ENCODE peak calls at places on chromosomes 11 and 22, in ten cellular contexts. M is CD4-positive, alpha-beta T cell; P is lung; X is GM10248; S is H9; O is osteoblast; Q is thoracic aorta; D is fibroblast of lung; V is sigmoid colon; I is mucosa of descending colon. F is an unnamed sample.

GRCh38 chr22:33684059-33684458 is 236.2 kb downstream of the LARGE1 start:
- DNase-seq in Q (no peak), X (no peak), M (no peak), P (no peak), S (no peak), V (no peak), O (no peak), I (no peak), D (no peak), F (no peak)

GRCh38 chr11:3631331-3631730 is 10.5 kb downstream of the ART5 start:
- DNase-seq in I (no peak), S (no peak), P (no peak), X (no peak), M (no peak), V (no peak), Q (no peak), O (peak), D (no peak), F (no peak)

GRCh38 chr11:27166130-27166529 is 125.5 kb downstream of the BBOX1 start:
- DNase-seq in I (no peak), M (no peak), V (no peak), P (no peak), X (no peak), Q (no peak), D (no peak), S (no peak), O (no peak), F (no peak)

GRCh38 chr22:45977003-45977395 is at the start of gene WNT7B:
- DNase-seq in S (no peak), O (peak), V (no peak), I (no peak), Q (no peak), D (no peak), M (no peak), P (peak), X (no peak), F (no peak)

GRCh38 chr11:112627588-112628045 is 333.6 kb upstream of the NCAM1 start:
- DNase-seq in Q (no peak), M (no peak), D (no peak), X (peak), S (no peak), V (no peak), P (no peak), O (no peak), I (no peak), F (peak)

GRCh38 chr11:20000393-20001134 is 159.7 kb downstream of the DBX1 start:
- DNase-seq in O (no peak), S (peak), Q (no peak), M (no peak), D (no peak), P (peak), V (no peak), I (no peak), X (no peak), F (no peak)

GRCh38 chr11:75667831-75668507 is 869 bp downstream of the MAP6 start:
- DNase-seq in O (peak), D (peak), X (peak), S (peak), V (peak), P (no peak), Q (no peak), I (no peak), M (no peak), F (peak)

GRCh38 chr22:25057013-25057881 is 104.7 kb downstream of the KIAA1671 start:
- DNase-seq in P (peak), I (peak), D (no peak), M (peak), Q (no peak), O (peak), V (peak), X (peak), S (peak), F (peak)

GRCh38 chr11:96001037-96001436 is 77.1 kb upstream of the MTMR2 start:
- DNase-seq in M (no peak), D (peak), P (peak), V (peak), S (no peak), I (no peak), X (no peak), Q (peak), O (peak), F (no peak)

GRCh38 chr11:75028321-75029097 is 39.8 kb downstream of the NEU3 start:
- DNase-seq in O (no peak), V (no peak), P (peak), S (peak), I (no peak), D (no peak), M (no peak), Q (no peak), X (no peak), F (no peak)

GRCh38 chr11:73428227-73428626 is 52.0 kb downstream of the RELT start:
- DNase-seq in O (no peak), M (no peak), S (no peak), D (no peak), X (no peak), Q (no peak), P (no peak), V (no peak), I (no peak), F (no peak)

GRCh38 chr11:78759067-78759466 is 184.4 kb upstream of the NARS2 start:
- DNase-seq in X (no peak), M (no peak), P (no peak), Q (no peak), O (no peak), V (no peak), S (no peak), D (no peak), I (no peak), F (no peak)

GRCh38 chr11:27615833-27616232 is 84.4 kb downstream of the BDNF start:
- DNase-seq in D (no peak), X (no peak), V (no peak), S (no peak), I (no peak), O (no peak), M (no peak), P (no peak), Q (no peak), F (no peak)

GRCh38 chr22:45511847-45512261 is 9.2 kb downstream of the FBLN1 start:
- DNase-seq in D (peak), Q (no peak), P (no peak), M (no peak), I (peak), O (peak), V (peak), X (no peak), S (no peak), F (no peak)

GRCh38 chr22:40819741-40820140 is 595 bp upstream of the SLC25A17 start:
- DNase-seq in V (no peak), S (no peak), O (peak), I (no peak), Q (no peak), X (peak), P (no peak), D (peak), M (no peak), F (no peak)

GRCh38 chr22:30210235-30210831 is 36.2 kb downstream of the LIF start:
- DNase-seq in V (no peak), P (no peak), Q (no peak), D (peak), X (no peak), S (peak), I (no peak), O (peak), M (no peak), F (peak)

GRCh38 chr22:30212996-30213441 is 33.5 kb downstream of the LIF start:
- DNase-seq in S (no peak), I (no peak), O (peak), P (no peak), V (no peak), X (no peak), M (no peak), Q (no peak), D (no peak), F (no peak)

GRCh38 chr22:30211124-30211820 is 35.3 kb downstream of the LIF start:
- DNase-seq in V (no peak), M (no peak), S (no peak), P (no peak), X (no peak), O (no peak), D (no peak), I (no peak), Q (no peak), F (peak)

GRCh38 chr22:30214703-30215405 is 31.7 kb downstream of the LIF start:
- DNase-seq in M (no peak), O (no peak), P (no peak), S (peak), X (no peak), Q (no peak), V (no peak), I (no peak), D (no peak), F (no peak)

GRCh38 chr22:30212363-30212995 is 34.1 kb downstream of the LIF start:
- DNase-seq in X (no peak), V (peak), O (peak), D (peak), I (peak), Q (no peak), S (no peak), M (no peak), P (peak), F (no peak)
- TF ChIP-seq CTCF in X (no peak), V (no peak), O (peak), D (peak), I (no peak), Q (no peak), S (no peak), M (no peak), P (no peak), F (no peak)

GRCh38 chr11:521179-521688 is 14.1 kb downstream of the HRAS start:
- DNase-seq in M (no peak), Q (no peak), O (no peak), X (no peak), S (no peak), P (no peak), V (no peak), D (no peak), I (no peak), F (no peak)

GRCh38 chr11:516400-516799 is 9.4 kb upstream of the RNH1 start:
- DNase-seq in D (no peak), Q (no peak), S (no peak), O (peak), X (no peak), P (no peak), M (no peak), I (no peak), V (no peak), F (no peak)

GRCh38 chr11:518463-519202 is 11.6 kb upstream of the RNH1 start:
- DNase-seq in P (peak), S (peak), O (peak), I (peak), D (peak), Q (peak), M (peak), X (peak), V (peak), F (peak)

GRCh38 chr11:515131-515530 is 8.1 kb upstream of the RNH1 start:
- DNase-seq in I (no peak), P (no peak), Q (no peak), O (peak), D (no peak), S (no peak), V (no peak), X (no peak), M (no peak), F (no peak)

DNA sequence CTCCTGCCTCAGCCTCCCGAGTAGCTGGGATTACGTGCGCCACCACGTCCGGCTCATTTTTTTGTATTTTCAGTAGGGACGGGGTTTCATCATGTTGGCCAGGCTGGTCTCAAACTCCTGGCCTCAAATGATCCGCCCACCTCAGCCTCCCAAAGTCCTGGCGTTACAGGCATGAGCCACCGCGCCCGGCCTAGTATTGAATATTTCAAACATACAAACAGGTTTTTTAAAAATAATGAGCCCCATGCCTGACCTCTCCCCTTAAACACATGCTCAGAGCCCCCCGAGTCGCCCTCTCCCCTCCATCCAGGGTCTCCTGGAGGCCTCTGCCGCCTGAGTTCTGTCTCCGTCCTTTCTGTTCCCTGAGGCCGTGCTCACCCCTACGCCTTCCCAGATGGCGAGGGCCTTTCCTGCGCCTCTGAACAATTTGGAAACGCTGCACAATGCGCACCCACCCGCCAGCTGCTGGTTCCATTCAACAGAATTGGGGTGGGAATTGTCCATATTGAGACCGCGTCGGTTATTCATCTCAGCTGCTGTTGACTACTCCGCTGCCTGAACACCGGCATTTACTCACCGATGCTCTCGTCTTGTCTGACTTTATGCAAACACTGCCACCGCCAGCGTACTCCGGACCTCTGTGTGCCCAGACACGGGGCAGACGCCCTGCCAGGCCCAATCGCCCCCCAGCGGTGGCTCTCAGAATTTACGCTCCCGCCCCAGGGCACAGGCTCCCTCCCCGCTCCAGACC is 13.6 kb upstream of the RNH1 start:
- DNase-seq in P (no peak), O (peak), D (no peak), V (no peak), S (peak), Q (no peak), M (no peak), X (no peak), I (peak), F (no peak)
- TF ChIP-seq CTCF in P (no peak), O (no peak), D (peak), V (no peak), S (peak), Q (no peak), M (no peak), X (no peak), I (no peak), F (no peak)

GRCh38 chr22:27751277-27752070 is 50.1 kb downstream of the MN1 start:
- DNase-seq in O (peak), S (no peak), X (no peak), M (no peak), P (no peak), Q (no peak), V (peak), D (no peak), I (no peak), F (no peak)
- TF ChIP-seq CTCF in O (no peak), S (no peak), X (no peak), M (no peak), P (no peak), Q (no peak), V (no peak), D (no peak), I (no peak), F (no peak)

GRCh38 chr11:65432686-65433582 is 10.3 kb downstream of the NEAT1 start:
- DNase-seq in S (no peak), M (no peak), D (peak), O (no peak), I (no peak), V (no peak), Q (no peak), X (no peak), P (no peak), F (no peak)
- TF ChIP-seq CTCF in S (peak), M (peak), D (peak), O (peak), I (no peak), V (no peak), Q (peak), X (peak), P (peak), F (peak)

DNA sequence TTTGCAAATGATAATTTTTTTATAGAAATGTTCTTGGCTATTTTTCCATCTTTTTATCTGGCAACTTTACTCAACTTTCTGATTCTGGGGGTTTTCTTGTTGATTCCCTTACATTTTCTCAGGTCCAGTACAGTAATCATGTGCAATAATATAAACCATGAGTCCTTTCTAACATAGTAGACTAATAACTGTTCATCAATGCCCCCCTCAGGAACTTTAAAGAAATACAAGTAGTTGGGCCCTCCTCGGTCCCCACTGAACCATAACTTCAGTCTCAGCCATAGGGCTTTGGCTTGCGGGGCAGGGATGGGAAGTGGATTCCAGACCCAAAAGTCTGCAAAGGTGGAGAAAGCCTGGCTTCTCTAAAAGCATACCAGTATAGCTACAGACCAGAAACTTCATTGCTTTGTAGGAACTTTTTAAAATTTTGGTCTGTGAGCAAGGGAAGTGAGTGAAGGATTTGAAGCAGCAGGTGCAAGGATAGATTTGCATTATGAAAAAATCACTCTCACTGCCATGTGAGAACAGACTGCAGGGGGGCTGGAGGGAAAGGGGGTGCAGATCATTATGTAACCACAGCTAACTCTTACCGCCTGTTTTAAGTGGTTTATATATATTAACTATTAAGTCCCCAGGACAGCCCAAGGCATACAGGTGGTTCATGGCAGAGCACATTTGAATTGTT is 10.5 kb upstream of the TUB start:
- DNase-seq in V (no peak), O (peak), S (no peak), Q (no peak), I (no peak), M (no peak), D (peak), P (no peak), X (peak), F (peak)
- TF ChIP-seq CTCF in V (no peak), O (peak), S (peak), Q (no peak), I (no peak), M (no peak), D (peak), P (no peak), X (peak), F (no peak)

DNA sequence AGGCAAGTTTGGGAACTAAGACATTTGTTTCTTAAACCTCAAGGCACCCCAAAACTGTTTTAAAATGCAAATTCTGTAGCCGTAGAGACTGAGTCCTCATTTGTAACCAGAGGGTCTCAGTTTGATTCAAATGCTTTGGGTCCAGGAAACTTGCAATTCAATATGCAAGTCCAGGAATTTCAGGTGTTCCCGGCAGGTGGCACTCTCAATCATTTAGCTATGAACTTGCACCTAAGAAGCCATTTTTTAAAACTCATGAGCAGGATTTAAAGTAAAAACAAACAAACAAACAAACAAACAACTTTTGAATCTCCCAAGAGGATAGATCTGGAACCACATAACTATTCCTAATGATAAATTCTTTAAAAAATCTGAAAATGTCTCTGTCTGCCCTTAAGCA is 8.7 kb upstream of the ABTB2 start:
- DNase-seq in M (no peak), O (no peak), X (peak), V (no peak), D (no peak), I (no peak), P (no peak), S (no peak), Q (no peak), F (peak)
- TF ChIP-seq CTCF in M (no peak), O (peak), X (peak), V (no peak), D (no peak), I (no peak), P (no peak), S (peak), Q (no peak), F (no peak)

GRCh38 chr11:63745304-63746170 is 23.0 kb downstream of the ZFTA start:
- DNase-seq in V (no peak), X (no peak), S (no peak), O (no peak), P (no peak), Q (no peak), M (no peak), D (no peak), I (no peak), F (no peak)
- TF ChIP-seq CTCF in V (no peak), X (peak), S (peak), O (peak), P (no peak), Q (no peak), M (no peak), D (peak), I (no peak), F (no peak)

GRCh38 chr11:122330466-122330865 is 214.5 kb upstream of the BLID start:
- DNase-seq in O (no peak), M (no peak), I (no peak), D (no peak), Q (no peak), V (no peak), X (no peak), P (no peak), S (no peak), F (no peak)
- TF ChIP-seq CTCF in O (no peak), M (no peak), I (no peak), D (no peak), Q (no peak), V (no peak), X (no peak), P (no peak), S (no peak), F (no peak)

GRCh38 chr11:123249354-123249753 is 54.3 kb upstream of the CLMP start:
- DNase-seq in I (no peak), V (no peak), Q (no peak), O (no peak), X (no peak), D (peak), S (no peak), M (no peak), P (no peak), F (no peak)

GRCh38 chr11:123247813-123248379 is 52.8 kb upstream of the CLMP start:
- DNase-seq in Q (no peak), D (no peak), S (no peak), P (no peak), M (no peak), V (no peak), O (no peak), X (no peak), I (no peak), F (no peak)

GRCh38 chr11:123245567-123245966 is 50.5 kb upstream of the CLMP start:
- DNase-seq in Q (no peak), V (no peak), D (no peak), X (no peak), I (no peak), S (no peak), O (no peak), M (no peak), P (no peak), F (no peak)

GRCh38 chr11:123246749-123247497 is 51.9 kb upstream of the CLMP start:
- DNase-seq in D (peak), I (peak), P (peak), M (peak), S (peak), Q (peak), V (peak), X (peak), O (peak), F (peak)

DNA sequence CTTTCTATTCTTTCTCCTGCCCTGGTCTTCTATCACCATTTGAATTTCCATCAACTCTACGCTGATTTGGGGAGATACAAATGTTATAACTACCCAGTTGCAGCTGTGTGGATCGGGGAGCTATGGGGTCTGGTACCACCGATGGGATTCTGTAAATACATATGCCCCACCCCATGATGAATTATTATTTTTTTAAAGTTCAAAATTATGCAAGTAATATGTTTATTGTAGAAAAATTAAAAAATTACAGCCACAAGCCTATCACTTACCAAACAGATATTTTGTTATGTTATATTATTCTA is 52.4 kb upstream of the CLMP start:
- DNase-seq in S (no peak), V (no peak), I (no peak), M (no peak), P (no peak), Q (no peak), X (no peak), D (no peak), O (no peak), F (no peak)
- TF ChIP-seq CTCF in S (no peak), V (no peak), I (no peak), M (peak), P (no peak), Q (no peak), X (no peak), D (no peak), O (no peak), F (no peak)